ENCODE peak calls at places on chromosomes 1 and 21, in eight cellular contexts. One of them, this sample, is unnamed.

GRCh38 chr1:87334351-87335174 is 5.9 kb downstream of the LMO4 start:
- DNase-seq in MM.1S: peak
- DNase-seq in T-helper 1 cell: no peak
- DNase-seq in lung: no peak
- DNase-seq in fibroblast of gingiva: peak
- DNase-seq in left lung: peak
- DNase-seq in nucleus accumbens: no peak
- DNase-seq in activated CD8-positive, alpha-beta memory T cell treated with anti-CD3 and anti-CD28 coated beads, Interleukin-2, amount 10 ng/mL, durations not matched to agents 7 days and 5 days: no peak
- DNase-seq in this sample: peak

GRCh38 chr1:31154000-31154631 is 85.6 kb downstream of the NKAIN1 start:
- DNase-seq in MM.1S: no peak
- DNase-seq in T-helper 1 cell: no peak
- DNase-seq in lung: no peak
- DNase-seq in fibroblast of gingiva: no peak
- DNase-seq in left lung: no peak
- DNase-seq in nucleus accumbens: no peak
- DNase-seq in activated CD8-positive, alpha-beta memory T cell treated with anti-CD3 and anti-CD28 coated beads, Interleukin-2, amount 10 ng/mL, durations not matched to agents 7 days and 5 days: no peak
- DNase-seq in this sample: no peak

GRCh38 chr1:226629896-226630550 is 81.5 kb downstream of the STUM start:
- DNase-seq in MM.1S: no peak
- DNase-seq in T-helper 1 cell: no peak
- DNase-seq in lung: no peak
- DNase-seq in fibroblast of gingiva: no peak
- DNase-seq in left lung: peak
- DNase-seq in nucleus accumbens: no peak
- DNase-seq in activated CD8-positive, alpha-beta memory T cell treated with anti-CD3 and anti-CD28 coated beads, Interleukin-2, amount 10 ng/mL, durations not matched to agents 7 days and 5 days: no peak
- DNase-seq in this sample: no peak

GRCh38 chr1:94713472-94714141 is 106.5 kb upstream of the SLC44A3 start:
- DNase-seq in MM.1S: no peak
- DNase-seq in T-helper 1 cell: no peak
- DNase-seq in lung: peak
- DNase-seq in fibroblast of gingiva: peak
- DNase-seq in left lung: peak
- DNase-seq in nucleus accumbens: peak
- DNase-seq in activated CD8-positive, alpha-beta memory T cell treated with anti-CD3 and anti-CD28 coated beads, Interleukin-2, amount 10 ng/mL, durations not matched to agents 7 days and 5 days: no peak
- DNase-seq in this sample: peak

GRCh38 chr1:113893267-113893666 is 5.9 kb upstream of the BCL2L15 start:
- DNase-seq in MM.1S: no peak
- DNase-seq in T-helper 1 cell: no peak
- DNase-seq in lung: no peak
- DNase-seq in fibroblast of gingiva: no peak
- DNase-seq in left lung: no peak
- DNase-seq in nucleus accumbens: no peak
- DNase-seq in activated CD8-positive, alpha-beta memory T cell treated with anti-CD3 and anti-CD28 coated beads, Interleukin-2, amount 10 ng/mL, durations not matched to agents 7 days and 5 days: no peak
- DNase-seq in this sample: no peak

GRCh38 chr1:70896224-70896623 is 151.4 kb downstream of the PTGER3 start:
- DNase-seq in MM.1S: no peak
- DNase-seq in T-helper 1 cell: no peak
- DNase-seq in lung: no peak
- DNase-seq in fibroblast of gingiva: peak
- DNase-seq in left lung: no peak
- DNase-seq in nucleus accumbens: no peak
- DNase-seq in activated CD8-positive, alpha-beta memory T cell treated with anti-CD3 and anti-CD28 coated beads, Interleukin-2, amount 10 ng/mL, durations not matched to agents 7 days and 5 days: no peak
- DNase-seq in this sample: no peak

GRCh38 chr21:44433791-44434567 is 21.3 kb upstream of the LRRC3 start:
- DNase-seq in MM.1S: no peak
- DNase-seq in T-helper 1 cell: no peak
- DNase-seq in lung: no peak
- DNase-seq in fibroblast of gingiva: no peak
- DNase-seq in left lung: peak
- DNase-seq in nucleus accumbens: no peak
- DNase-seq in activated CD8-positive, alpha-beta memory T cell treated with anti-CD3 and anti-CD28 coated beads, Interleukin-2, amount 10 ng/mL, durations not matched to agents 7 days and 5 days: no peak
- DNase-seq in this sample: no peak

GRCh38 chr1:23624440-23624839 is 65.1 kb upstream of the ID3 start:
- DNase-seq in MM.1S: no peak
- DNase-seq in T-helper 1 cell: no peak
- DNase-seq in lung: no peak
- DNase-seq in fibroblast of gingiva: no peak
- DNase-seq in left lung: no peak
- DNase-seq in nucleus accumbens: no peak
- DNase-seq in activated CD8-positive, alpha-beta memory T cell treated with anti-CD3 and anti-CD28 coated beads, Interleukin-2, amount 10 ng/mL, durations not matched to agents 7 days and 5 days: peak
- DNase-seq in this sample: peak

GRCh38 chr21:28142692-28143091 is 850.0 kb downstream of the LTN1 start:
- DNase-seq in MM.1S: no peak
- DNase-seq in T-helper 1 cell: no peak
- DNase-seq in lung: no peak
- DNase-seq in fibroblast of gingiva: peak
- DNase-seq in left lung: peak
- DNase-seq in nucleus accumbens: no peak
- DNase-seq in activated CD8-positive, alpha-beta memory T cell treated with anti-CD3 and anti-CD28 coated beads, Interleukin-2, amount 10 ng/mL, durations not matched to agents 7 days and 5 days: no peak
- DNase-seq in this sample: no peak

GRCh38 chr1:17925838-17926237 is 170.7 kb downstream of the ACTL8 start:
- DNase-seq in MM.1S: no peak
- DNase-seq in T-helper 1 cell: no peak
- DNase-seq in lung: no peak
- DNase-seq in fibroblast of gingiva: no peak
- DNase-seq in left lung: no peak
- DNase-seq in nucleus accumbens: no peak
- DNase-seq in activated CD8-positive, alpha-beta memory T cell treated with anti-CD3 and anti-CD28 coated beads, Interleukin-2, amount 10 ng/mL, durations not matched to agents 7 days and 5 days: no peak
- DNase-seq in this sample: no peak

GRCh38 chr1:155648207-155649147 is 38.5 kb downstream of the MSTO1 start:
- DNase-seq in MM.1S: no peak
- DNase-seq in T-helper 1 cell: no peak
- DNase-seq in lung: peak
- DNase-seq in fibroblast of gingiva: peak
- DNase-seq in left lung: no peak
- DNase-seq in nucleus accumbens: no peak
- DNase-seq in activated CD8-positive, alpha-beta memory T cell treated with anti-CD3 and anti-CD28 coated beads, Interleukin-2, amount 10 ng/mL, durations not matched to agents 7 days and 5 days: no peak
- DNase-seq in this sample: no peak

GRCh38 chr1:187942986-187943385 is 1114.2 kb downstream of the PLA2G4A start:
- DNase-seq in MM.1S: no peak
- DNase-seq in T-helper 1 cell: no peak
- DNase-seq in lung: no peak
- DNase-seq in fibroblast of gingiva: no peak
- DNase-seq in left lung: no peak
- DNase-seq in nucleus accumbens: no peak
- DNase-seq in activated CD8-positive, alpha-beta memory T cell treated with anti-CD3 and anti-CD28 coated beads, Interleukin-2, amount 10 ng/mL, durations not matched to agents 7 days and 5 days: no peak
- DNase-seq in this sample: no peak

GRCh38 chr1:109089242-109090015 is 1.1 kb upstream of the TMEM167B start:
- DNase-seq in MM.1S: peak
- DNase-seq in T-helper 1 cell: peak
- DNase-seq in lung: peak
- DNase-seq in fibroblast of gingiva: peak
- DNase-seq in left lung: peak
- DNase-seq in nucleus accumbens: peak
- DNase-seq in activated CD8-positive, alpha-beta memory T cell treated with anti-CD3 and anti-CD28 coated beads, Interleukin-2, amount 10 ng/mL, durations not matched to agents 7 days and 5 days: peak
- DNase-seq in this sample: no peak

GRCh38 chr1:156090138-156090821 is 8.0 kb upstream of the MEX3A start:
- DNase-seq in MM.1S: no peak
- DNase-seq in T-helper 1 cell: no peak
- DNase-seq in lung: no peak
- DNase-seq in fibroblast of gingiva: no peak
- DNase-seq in left lung: no peak
- DNase-seq in nucleus accumbens: no peak
- DNase-seq in activated CD8-positive, alpha-beta memory T cell treated with anti-CD3 and anti-CD28 coated beads, Interleukin-2, amount 10 ng/mL, durations not matched to agents 7 days and 5 days: no peak
- DNase-seq in this sample: no peak

GRCh38 chr1:118944546-118944945 is 43.6 kb downstream of the TBX15 start:
- DNase-seq in MM.1S: no peak
- DNase-seq in T-helper 1 cell: no peak
- DNase-seq in lung: no peak
- DNase-seq in fibroblast of gingiva: no peak
- DNase-seq in left lung: no peak
- DNase-seq in nucleus accumbens: no peak
- DNase-seq in activated CD8-positive, alpha-beta memory T cell treated with anti-CD3 and anti-CD28 coated beads, Interleukin-2, amount 10 ng/mL, durations not matched to agents 7 days and 5 days: no peak
- DNase-seq in this sample: no peak

GRCh38 chr1:212077028-212077427 is 41.5 kb downstream of the DTL start:
- DNase-seq in MM.1S: no peak
- DNase-seq in T-helper 1 cell: no peak
- DNase-seq in lung: no peak
- DNase-seq in fibroblast of gingiva: no peak
- DNase-seq in left lung: no peak
- DNase-seq in nucleus accumbens: no peak
- DNase-seq in activated CD8-positive, alpha-beta memory T cell treated with anti-CD3 and anti-CD28 coated beads, Interleukin-2, amount 10 ng/mL, durations not matched to agents 7 days and 5 days: no peak
- DNase-seq in this sample: no peak

GRCh38 chr1:966603-967295 is 467 bp downstream of the PLEKHN1 start:
- DNase-seq in MM.1S: peak
- DNase-seq in T-helper 1 cell: peak
- DNase-seq in lung: peak
- DNase-seq in fibroblast of gingiva: peak
- DNase-seq in left lung: peak
- DNase-seq in nucleus accumbens: no peak
- DNase-seq in activated CD8-positive, alpha-beta memory T cell treated with anti-CD3 and anti-CD28 coated beads, Interleukin-2, amount 10 ng/mL, durations not matched to agents 7 days and 5 days: peak
- DNase-seq in this sample: peak

GRCh38 chr21:23887709-23888303 is 1719.5 kb downstream of the MRPL39 start:
- DNase-seq in MM.1S: peak
- DNase-seq in T-helper 1 cell: peak
- DNase-seq in lung: no peak
- DNase-seq in fibroblast of gingiva: no peak
- DNase-seq in left lung: no peak
- DNase-seq in nucleus accumbens: no peak
- DNase-seq in activated CD8-positive, alpha-beta memory T cell treated with anti-CD3 and anti-CD28 coated beads, Interleukin-2, amount 10 ng/mL, durations not matched to agents 7 days and 5 days: peak
- DNase-seq in this sample: peak

GRCh38 chr1:202015677-202015952 is 5.2 kb downstream of the ELF3 start:
- DNase-seq in MM.1S: no peak
- DNase-seq in T-helper 1 cell: no peak
- DNase-seq in lung: no peak
- DNase-seq in fibroblast of gingiva: no peak
- DNase-seq in left lung: no peak
- DNase-seq in nucleus accumbens: no peak
- DNase-seq in activated CD8-positive, alpha-beta memory T cell treated with anti-CD3 and anti-CD28 coated beads, Interleukin-2, amount 10 ng/mL, durations not matched to agents 7 days and 5 days: no peak
- DNase-seq in this sample: no peak

GRCh38 chr1:20443703-20444587 is 42.1 kb downstream of the CAMK2N1 start:
- DNase-seq in MM.1S: no peak
- DNase-seq in T-helper 1 cell: no peak
- DNase-seq in lung: no peak
- DNase-seq in fibroblast of gingiva: no peak
- DNase-seq in left lung: no peak
- DNase-seq in nucleus accumbens: no peak
- DNase-seq in activated CD8-positive, alpha-beta memory T cell treated with anti-CD3 and anti-CD28 coated beads, Interleukin-2, amount 10 ng/mL, durations not matched to agents 7 days and 5 days: no peak
- DNase-seq in this sample: no peak

GRCh38 chr1:10128081-10128765 is 82.1 kb upstream of the KIF1B start:
- DNase-seq in MM.1S: no peak
- DNase-seq in T-helper 1 cell: no peak
- DNase-seq in lung: no peak
- DNase-seq in fibroblast of gingiva: no peak
- DNase-seq in left lung: no peak
- DNase-seq in nucleus accumbens: peak
- DNase-seq in activated CD8-positive, alpha-beta memory T cell treated with anti-CD3 and anti-CD28 coated beads, Interleukin-2, amount 10 ng/mL, durations not matched to agents 7 days and 5 days: no peak
- DNase-seq in this sample: no peak

This sample was measured in GM12865.